ENCODE peak calls at places on chromosomes 5 and 9, in six cellular contexts. N is stimulated activated CD8-positive, alpha-beta memory T cell treated with anti-CD3 and anti-CD28 coated beads, Interleukin-15, amount 100 ng/mL, for 1 hour; L is iPS-NIHi11; Y is activated gamma-delta T cell treated with anti-CD3 and anti-CD28 coated beads, Interleukin-2, amount 50 U/mL, for 16 hours; U is transverse colon; O is fibroblast of the conjunctiva. G is an unnamed sample.

GRCh38 chr9:74556685-74557084 is 59.5 kb downstream of the RORB start:
- DNase-seq in O (no peak), N (no peak), Y (no peak), U (no peak), L (no peak), G (no peak)

GRCh38 chr9:126000731-126001580 is 253.8 kb downstream of the PBX3 start:
- DNase-seq in O (no peak), L (no peak), N (no peak), Y (no peak), U (no peak), G (no peak)

GRCh38 chr5:139650689-139651501 is 2.7 kb downstream of the CXXC5 start:
- DNase-seq in Y (no peak), L (peak; percentile 60), N (no peak), O (no peak), U (peak; percentile 47), G (peak; percentile 83)

GRCh38 chr9:135075234-135076142 is 12.0 kb upstream of the OLFM1 start:
- DNase-seq in L (peak; percentile 72), O (no peak), N (no peak), U (peak; percentile 39), Y (no peak), G (peak; percentile 36)

GRCh38 chr5:130109152-130109551 is 204.9 kb downstream of the CHSY3 start:
- DNase-seq in Y (no peak), N (no peak), U (no peak), L (peak; percentile 46), O (peak; percentile 29), G (no peak)

GRCh38 chr5:68378204-68378830 is 162.8 kb downstream of the PIK3R1 start:
- DNase-seq in N (no peak), O (no peak), L (no peak), U (no peak), Y (no peak), G (no peak)

GRCh38 chr9:79940919-79941318 is 369.2 kb downstream of the TLE4 start:
- DNase-seq in Y (no peak), N (no peak), U (no peak), L (no peak), O (no peak), G (no peak)

GRCh38 chr9:73038613-73039012 is 85.8 kb upstream of the ALDH1A1 start:
- DNase-seq in N (no peak), U (peak; percentile 42), Y (no peak), O (peak; percentile 57), L (no peak), G (peak; percentile 4)

GRCh38 chr5:44933686-44934085 is 124.9 kb downstream of the MRPS30 start:
- DNase-seq in L (no peak), Y (no peak), O (no peak), U (no peak), N (no peak), G (no peak)

GRCh38 chr5:173290477-173291131 is 37.6 kb downstream of the STC2 start:
- DNase-seq in O (no peak), N (no peak), U (no peak), L (no peak), Y (no peak), G (no peak)

GRCh38 chr5:157539623-157540022 is 36.0 kb downstream of the ADAM19 start:
- DNase-seq in L (no peak), U (no peak), N (no peak), O (no peak), Y (no peak), G (no peak)

G was measured in substantia nigra.